ENCODE peak calls at places on chromosomes 7 and 10, in ten cellular contexts. H is tibial nerve; B is heart right ventricle; V is HCT116; F is CD4-positive, CD25-positive, alpha-beta regulatory T cell; J is left lung; A is Panc1; G is suprapubic skin; X is pancreas; Z is Peyer's patch. U is an unnamed sample. For H3K36me3, the result is how much of the 10 kb centered on the place peaks cover.

GRCh38 chr7:98378210-98378819 is 22.6 kb downstream of the BAIAP2L1 start:
- DNase-seq in H (no peak), B (no peak), V (no peak), F (no peak), J (no peak), A (no peak), G (no peak), X (no peak), Z (no peak), U (no peak)

GRCh38 chr7:151415375-151416112 is 5.7 kb upstream of the WDR86 start:
- DNase-seq in H (no peak), B (no peak), V (no peak), F (no peak), J (no peak), A (no peak), G (no peak), X (no peak), Z (no peak), U (no peak)

GRCh38 chr10:64209574-64209973 is 688.4 kb downstream of the REEP3 start:
- DNase-seq in H (no peak), B (peak), V (peak), F (no peak), J (no peak), A (no peak), G (no peak), X (no peak), Z (no peak), U (no peak)

GRCh38 chr10:133278577-133279265 is 2.1 kb upstream of the ADAM8 start:
- DNase-seq in H (no peak), B (peak), V (no peak), F (peak), J (peak), A (no peak), G (no peak), X (peak), Z (peak), U (no peak)

GRCh38 chr10:47406870-47407648 is 23.0 kb upstream of the ZNF488 start:
- DNase-seq in H (no peak), B (no peak), V (peak), F (no peak), J (no peak), A (peak), G (no peak), X (peak), Z (no peak), U (no peak)

GRCh38 chr7:8271960-8272359 is 10.0 kb upstream of the ICA1 start:
- DNase-seq in H (no peak), B (no peak), V (no peak), F (no peak), J (no peak), A (no peak), G (no peak), X (no peak), Z (no peak), U (no peak)

GRCh38 chr10:124451227-124451807 is 1.5 kb upstream of the NKX1-2 start:
- DNase-seq in H (no peak), B (no peak), V (no peak), F (no peak), J (no peak), A (no peak), G (no peak), X (no peak), Z (no peak), U (no peak)

GRCh38 chr10:102033787-102034186 is 22.2 kb downstream of the ARMH3 start:
- DNase-seq in H (no peak), B (no peak), V (no peak), F (no peak), J (no peak), A (no peak), G (no peak), X (no peak), Z (no peak), U (no peak)

GRCh38 chr7:43038229-43038628 is 74.2 kb upstream of the HECW1 start:
- DNase-seq in H (no peak), B (no peak), V (no peak), F (no peak), J (no peak), A (no peak), G (no peak), X (no peak), Z (no peak), U (no peak)

GRCh38 chr10:21327239-21327993 is 198.1 kb downstream of the SKIDA1 start:
- DNase-seq in H (no peak), B (no peak), V (no peak), F (peak), J (no peak), A (no peak), G (peak), X (no peak), Z (no peak), U (no peak)

GRCh38 chr7:1460757-1461639 is 1.7 kb upstream of the MICALL2 start:
- DNase-seq in H (peak), B (peak), V (no peak), F (no peak), J (peak), A (no peak), G (no peak), X (peak), Z (no peak), U (no peak)

DNA sequence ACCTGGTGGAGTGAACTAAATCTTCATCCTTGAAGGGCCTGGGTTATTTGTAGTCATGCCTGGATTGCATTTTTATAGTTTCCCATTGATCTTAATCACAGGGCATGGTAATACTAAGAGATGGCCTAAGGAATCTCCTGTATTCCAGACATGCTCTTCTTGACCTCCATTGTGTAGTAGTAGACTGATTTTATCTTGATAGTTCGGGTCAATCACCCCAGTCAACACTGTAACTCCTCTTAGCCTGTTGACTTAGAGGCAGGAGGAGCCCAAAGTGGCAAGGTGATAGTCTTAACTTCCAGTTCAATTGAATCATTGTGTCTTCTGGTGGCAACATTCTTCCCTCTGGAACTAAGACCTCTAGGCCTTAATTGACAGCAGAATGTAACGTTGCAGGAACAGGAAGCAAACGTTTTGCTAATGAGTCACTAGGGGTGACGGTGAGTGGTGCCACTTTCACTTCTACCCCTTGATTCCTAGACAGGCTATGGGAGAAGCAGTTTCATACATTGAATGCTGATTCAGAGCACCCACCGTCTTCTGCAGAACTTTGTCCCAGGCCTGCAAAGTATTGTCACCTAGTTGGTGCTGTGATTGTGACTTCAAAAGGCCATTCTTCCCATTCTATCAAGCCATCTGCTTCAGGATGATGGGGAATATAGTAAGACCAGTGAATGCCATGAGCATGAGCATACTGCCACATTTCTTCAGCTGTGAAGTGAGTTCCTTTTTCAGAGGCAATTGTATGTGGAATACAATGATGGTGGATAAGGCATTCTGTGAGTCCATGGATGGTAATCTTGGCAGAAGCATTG is 24.0 kb upstream of the PAPSS2 start:
- DNase-seq in H (no peak), B (no peak), V (peak), F (peak), J (no peak), A (no peak), G (no peak), X (no peak), Z (no peak), U (no peak)
- H3K27ac ChIP-seq in H (no peak), B (no peak), V (peak), F (no peak), J (no peak), A (no peak), G (no peak), X (no peak), Z (no peak), U (no peak)

DNA sequence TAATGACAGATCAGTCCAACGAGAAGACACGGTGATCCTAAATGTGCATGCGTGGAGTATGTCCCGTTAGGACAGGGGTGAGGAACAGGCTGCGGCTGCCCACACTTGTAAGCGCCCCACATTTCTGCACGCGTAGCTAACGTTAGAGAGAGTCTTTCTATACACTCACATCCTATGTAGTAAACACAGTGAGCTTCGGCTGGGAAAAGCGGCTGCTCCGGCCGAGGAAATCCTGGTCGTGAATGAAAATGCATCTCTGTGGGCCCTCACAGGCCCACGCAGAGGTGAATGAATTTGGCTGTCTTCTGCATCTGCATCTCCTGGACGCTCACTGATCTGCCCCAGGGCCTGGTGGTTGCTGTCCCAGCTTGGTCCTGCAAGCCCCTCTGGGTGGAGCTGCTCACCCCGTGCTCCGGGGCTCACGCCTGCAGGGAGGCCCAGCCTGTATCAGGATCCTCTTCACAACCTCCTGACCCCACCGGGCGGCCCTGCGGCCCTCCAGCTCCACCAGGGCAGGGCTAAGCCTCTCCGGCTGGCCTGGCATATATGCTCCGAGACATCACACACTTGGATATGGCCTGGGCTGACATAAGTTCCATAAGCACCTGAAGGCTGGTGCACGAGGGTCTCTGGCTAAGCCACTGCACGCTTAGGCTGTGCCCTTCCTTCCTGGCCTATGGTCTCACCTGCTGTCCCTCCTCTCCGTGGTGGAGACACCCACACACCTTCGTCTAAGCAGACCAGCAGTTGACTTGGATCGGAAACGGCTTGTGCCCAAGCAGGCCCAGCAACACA is 117.9 kb upstream of the DIP2C start:
- DNase-seq in H (no peak), B (no peak), V (no peak), F (no peak), J (no peak), A (no peak), G (peak), X (no peak), Z (no peak), U (no peak)
- H3K36me3 ChIP-seq in H (under half), B (under half), V (under half), F (half or more), J (half or more), A (under half), G (half or more), X (under half), Z (under half), U (under half)

DNA sequence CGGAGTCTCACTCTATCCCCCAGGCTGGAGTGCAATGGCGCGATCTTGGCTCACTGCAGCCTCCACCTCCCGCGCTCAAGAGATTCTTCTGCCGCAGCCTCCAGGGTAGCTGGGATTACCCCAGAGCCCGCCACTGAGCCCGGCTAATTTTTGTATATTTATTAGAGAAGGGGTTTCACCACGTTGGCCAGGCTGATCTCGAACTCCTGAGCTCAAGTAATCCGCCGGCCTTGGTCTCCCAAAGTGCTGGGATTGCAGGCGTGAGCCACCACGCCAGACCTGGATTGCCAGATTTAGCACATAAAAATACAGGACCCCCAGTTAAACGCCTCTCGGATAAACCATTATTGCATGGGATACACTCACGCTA is 428 bp upstream of the GATAD1 start:
- DNase-seq in H (no peak), B (no peak), V (no peak), F (no peak), J (no peak), A (no peak), G (no peak), X (no peak), Z (no peak), U (no peak)
- H3K4me3 ChIP-seq in H (no peak), B (peak), V (peak), F (peak), J (no peak), A (peak), G (peak), X (peak), Z (peak), U (peak)

DNA sequence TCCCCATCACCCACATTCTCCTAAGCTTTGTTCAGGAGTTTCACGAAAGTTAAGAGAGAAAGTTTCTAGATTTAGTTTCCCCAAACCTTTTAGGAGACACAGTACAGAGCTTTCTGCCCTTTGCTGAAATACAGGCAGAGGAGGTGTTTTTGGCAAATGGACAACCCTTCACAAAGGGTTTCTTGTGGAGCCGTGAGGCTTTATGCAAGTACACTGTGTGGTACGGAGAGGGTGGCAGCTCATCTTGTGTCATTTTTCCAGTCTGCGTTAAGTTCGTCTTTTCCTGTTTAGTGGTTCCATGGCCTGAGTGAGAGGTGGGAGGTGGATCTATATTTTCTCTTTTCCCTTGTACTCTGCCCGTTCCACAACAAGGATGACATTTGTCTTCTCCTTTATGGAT is 215.5 kb upstream of the PRKCQ start:
- DNase-seq in H (no peak), B (no peak), V (no peak), F (no peak), J (no peak), A (no peak), G (no peak), X (no peak), Z (no peak), U (no peak)
- H3K27ac ChIP-seq in H (no peak), B (no peak), V (no peak), F (no peak), J (no peak), A (no peak), G (peak), X (no peak), Z (no peak), U (no peak)

GRCh38 chr7:196778-197321 is 4.5 kb downstream of the FAM20C start:
- DNase-seq in H (no peak), B (no peak), V (no peak), F (no peak), J (no peak), A (no peak), G (no peak), X (no peak), Z (no peak), U (no peak)
- H3K36me3 ChIP-seq in H (under half), B (under half), V (under half), F (under half), J (half or more), A (under half), G (half or more), X (under half), Z (half or more), U (half or more)

GRCh38 chr10:119438717-119439116 is 103.8 kb downstream of the RGS10 start:
- DNase-seq in H (no peak), B (no peak), V (no peak), F (no peak), J (no peak), A (no peak), G (no peak), X (no peak), Z (no peak), U (no peak)
- H3K4me3 ChIP-seq in H (no peak), B (no peak), V (no peak), F (no peak), J (no peak), A (no peak), G (no peak), X (no peak), Z (no peak), U (no peak)

DNA sequence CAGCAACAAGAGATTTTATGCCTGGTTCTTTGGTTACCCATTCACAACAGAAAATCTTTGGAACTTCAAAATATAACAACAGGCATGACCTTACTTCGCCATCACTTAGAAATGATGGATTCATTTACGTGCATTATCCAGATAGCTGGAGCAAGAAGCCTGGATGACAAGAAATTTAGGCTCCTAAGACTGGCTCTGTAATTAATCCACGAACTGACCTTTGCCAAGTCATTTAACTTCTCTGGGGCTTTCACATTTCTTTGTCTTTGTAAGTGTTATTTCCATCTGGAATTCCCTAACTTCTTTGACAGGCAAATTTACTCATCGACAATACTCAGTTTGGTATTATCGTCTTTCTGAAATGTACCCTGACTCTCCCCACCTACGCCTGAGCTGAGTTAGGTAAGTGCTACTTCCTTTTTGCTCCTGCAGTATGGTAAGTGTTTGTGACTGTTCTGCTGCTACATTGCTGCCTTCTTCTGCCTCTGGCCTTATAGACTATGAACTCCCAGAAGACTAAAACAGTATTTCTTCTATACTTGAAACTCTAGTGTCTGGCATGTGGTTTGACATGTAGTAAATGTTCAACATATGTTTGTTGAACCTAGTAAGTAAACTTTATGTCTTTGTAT is 5.5 kb upstream of the MDFIC start:
- DNase-seq in H (no peak), B (no peak), V (no peak), F (peak), J (no peak), A (no peak), G (no peak), X (no peak), Z (no peak), U (no peak)
- H3K27ac ChIP-seq in H (no peak), B (no peak), V (no peak), F (peak), J (no peak), A (no peak), G (no peak), X (no peak), Z (peak), U (no peak)

GRCh38 chr7:48225101-48225500 is 53.8 kb downstream of the ABCA13 start:
- DNase-seq in H (no peak), B (no peak), V (no peak), F (no peak), J (no peak), A (no peak), G (no peak), X (no peak), Z (no peak), U (no peak)

GRCh38 chr7:48224042-48224441 is 52.8 kb downstream of the ABCA13 start:
- DNase-seq in H (no peak), B (no peak), V (no peak), F (no peak), J (no peak), A (no peak), G (no peak), X (no peak), Z (no peak), U (no peak)
- H3K36me3 ChIP-seq in H (under half), B (under half), V (under half), F (under half), J (under half), A (under half), G (under half), X (under half), Z (under half), U (under half)

DNA sequence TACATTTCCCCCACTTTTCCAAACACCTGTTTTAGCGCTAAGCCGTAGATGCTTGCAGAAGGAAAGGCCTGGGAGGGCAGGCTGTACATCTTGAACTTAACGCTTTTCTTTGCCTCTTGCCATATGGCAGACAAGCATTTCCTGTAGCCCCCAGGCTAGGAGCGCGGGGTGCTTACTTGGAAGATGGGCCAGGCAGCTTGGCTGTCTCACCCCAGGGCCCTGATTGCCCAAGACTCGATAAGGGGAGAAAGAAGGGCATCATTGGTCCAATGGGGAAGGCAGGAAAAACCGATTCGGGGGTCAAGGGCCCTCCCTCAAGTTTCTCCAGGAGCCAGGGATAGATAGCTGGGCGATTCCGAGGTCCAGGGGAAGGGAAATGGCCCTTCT is 1.7 kb downstream of the HOXA10 start:
- DNase-seq in H (no peak), B (no peak), V (no peak), F (no peak), J (peak), A (no peak), G (peak), X (no peak), Z (no peak), U (no peak)
- H3K4me3 ChIP-seq in H (peak), B (no peak), V (peak), F (no peak), J (no peak), A (no peak), G (peak), X (no peak), Z (no peak), U (peak)

U was measured in thoracic aorta.